ENCODE peak calls at places on chromosome 1, in nine cellular contexts. One of them, this sample, is unnamed.

GRCh38 chr1:213761845-213762407 is 225.8 kb upstream of the PROX1 start:
- DNase-seq in HFFc6: no peak
- DNase-seq in Kasumi-1: no peak
- DNase-seq in activated gamma-delta T cell: no peak
- DNase-seq in T-helper 1 cell: no peak
- DNase-seq in NCI-H1048: no peak
- DNase-seq in NCI-H2171 treated with DMSO at 0.1 percent for 48 hours: no peak
- DNase-seq in CD8-positive, alpha-beta memory T cell: no peak
- DNase-seq in NCI-H1105: no peak
- DNase-seq in this sample: no peak

GRCh38 chr1:228224198-228225164 is 16.6 kb downstream of the OBSCN start:
- DNase-seq in HFFc6: no peak
- DNase-seq in Kasumi-1: no peak
- DNase-seq in activated gamma-delta T cell: no peak
- DNase-seq in T-helper 1 cell: no peak
- DNase-seq in NCI-H1048: no peak
- DNase-seq in NCI-H2171 treated with DMSO at 0.1 percent for 48 hours: no peak
- DNase-seq in CD8-positive, alpha-beta memory T cell: no peak
- DNase-seq in NCI-H1105: no peak
- DNase-seq in this sample: no peak

GRCh38 chr1:7677815-7678214 is 93.3 kb upstream of the VAMP3 start:
- DNase-seq in HFFc6: no peak
- DNase-seq in Kasumi-1: no peak
- DNase-seq in activated gamma-delta T cell: no peak
- DNase-seq in T-helper 1 cell: no peak
- DNase-seq in NCI-H1048: no peak
- DNase-seq in NCI-H2171 treated with DMSO at 0.1 percent for 48 hours: no peak
- DNase-seq in CD8-positive, alpha-beta memory T cell: no peak
- DNase-seq in NCI-H1105: no peak
- DNase-seq in this sample: no peak

GRCh38 chr1:102084771-102085535 is 88.2 kb upstream of the OLFM3 start:
- DNase-seq in HFFc6: no peak
- DNase-seq in Kasumi-1: no peak
- DNase-seq in activated gamma-delta T cell: no peak
- DNase-seq in T-helper 1 cell: no peak
- DNase-seq in NCI-H1048: no peak
- DNase-seq in NCI-H2171 treated with DMSO at 0.1 percent for 48 hours: no peak
- DNase-seq in CD8-positive, alpha-beta memory T cell: no peak
- DNase-seq in NCI-H1105: no peak
- DNase-seq in this sample: no peak

GRCh38 chr1:36638268-36638667 is 155.6 kb upstream of the CSF3R start:
- DNase-seq in HFFc6: peak; percentile 14
- DNase-seq in Kasumi-1: no peak
- DNase-seq in activated gamma-delta T cell: no peak
- DNase-seq in T-helper 1 cell: no peak
- DNase-seq in NCI-H1048: no peak
- DNase-seq in NCI-H2171 treated with DMSO at 0.1 percent for 48 hours: no peak
- DNase-seq in CD8-positive, alpha-beta memory T cell: no peak
- DNase-seq in NCI-H1105: no peak
- DNase-seq in this sample: peak; percentile 10

GRCh38 chr1:12620142-12620865 is 2.3 kb upstream of the DHRS3 start:
- DNase-seq in HFFc6: no peak
- DNase-seq in Kasumi-1: peak; percentile 45
- DNase-seq in activated gamma-delta T cell: no peak
- DNase-seq in T-helper 1 cell: no peak
- DNase-seq in NCI-H1048: no peak
- DNase-seq in NCI-H2171 treated with DMSO at 0.1 percent for 48 hours: no peak
- DNase-seq in CD8-positive, alpha-beta memory T cell: no peak
- DNase-seq in NCI-H1105: no peak
- DNase-seq in this sample: no peak

GRCh38 chr1:115337633-115338456 is at the start of gene NGF:
- DNase-seq in HFFc6: peak; percentile 59
- DNase-seq in Kasumi-1: no peak
- DNase-seq in activated gamma-delta T cell: no peak
- DNase-seq in T-helper 1 cell: no peak
- DNase-seq in NCI-H1048: no peak
- DNase-seq in NCI-H2171 treated with DMSO at 0.1 percent for 48 hours: peak; percentile 51
- DNase-seq in CD8-positive, alpha-beta memory T cell: no peak
- DNase-seq in NCI-H1105: peak; percentile 65
- DNase-seq in this sample: no peak

GRCh38 chr1:242242983-242243382 is 244.1 kb upstream of the MAP1LC3C start:
- DNase-seq in HFFc6: no peak
- DNase-seq in Kasumi-1: no peak
- DNase-seq in activated gamma-delta T cell: no peak
- DNase-seq in T-helper 1 cell: no peak
- DNase-seq in NCI-H1048: no peak
- DNase-seq in NCI-H2171 treated with DMSO at 0.1 percent for 48 hours: peak; percentile 38
- DNase-seq in CD8-positive, alpha-beta memory T cell: no peak
- DNase-seq in NCI-H1105: no peak
- DNase-seq in this sample: no peak

GRCh38 chr1:66271904-66272254 is 262.1 kb upstream of the SGIP1 start:
- DNase-seq in HFFc6: peak; percentile 66
- DNase-seq in Kasumi-1: no peak
- DNase-seq in activated gamma-delta T cell: no peak
- DNase-seq in T-helper 1 cell: no peak
- DNase-seq in NCI-H1048: no peak
- DNase-seq in NCI-H2171 treated with DMSO at 0.1 percent for 48 hours: no peak
- DNase-seq in CD8-positive, alpha-beta memory T cell: no peak
- DNase-seq in NCI-H1105: no peak
- DNase-seq in this sample: no peak

GRCh38 chr1:39178541-39179431 is 25.7 kb upstream of the MACF1 start:
- DNase-seq in HFFc6: peak; percentile 68
- DNase-seq in Kasumi-1: no peak
- DNase-seq in activated gamma-delta T cell: no peak
- DNase-seq in T-helper 1 cell: no peak
- DNase-seq in NCI-H1048: no peak
- DNase-seq in NCI-H2171 treated with DMSO at 0.1 percent for 48 hours: no peak
- DNase-seq in CD8-positive, alpha-beta memory T cell: no peak
- DNase-seq in NCI-H1105: no peak
- DNase-seq in this sample: peak; percentile 82

This sample was measured in Caki2.